ENCODE peak calls at places on chromosome 18, in five cellular contexts. One of them, this sample, is unnamed.

GRCh38 chr18:68723539-68723938 is 8.6 kb upstream of the TMX3 start:
- DNase-seq in tibial nerve: no peak
- DNase-seq in GM23338: no peak
- DNase-seq in NCI-H1417 treated with DMSO at 0.1 percent for 48 hours: no peak
- DNase-seq in NCI-H510A: no peak
- DNase-seq in this sample: no peak

GRCh38 chr18:6629635-6630140 is 99.8 kb upstream of the ARHGAP28 start:
- DNase-seq in tibial nerve: no peak
- DNase-seq in GM23338: no peak
- DNase-seq in NCI-H1417 treated with DMSO at 0.1 percent for 48 hours: no peak
- DNase-seq in NCI-H510A: no peak
- DNase-seq in this sample: no peak

GRCh38 chr18:43079422-43079821 is 36.1 kb downstream of the RIT2 start:
- DNase-seq in tibial nerve: no peak
- DNase-seq in GM23338: no peak
- DNase-seq in NCI-H1417 treated with DMSO at 0.1 percent for 48 hours: no peak
- DNase-seq in NCI-H510A: no peak
- DNase-seq in this sample: no peak

GRCh38 chr18:9177047-9177446 is 40.5 kb downstream of the ANKRD12 start:
- DNase-seq in tibial nerve: no peak
- DNase-seq in GM23338: no peak
- DNase-seq in NCI-H1417 treated with DMSO at 0.1 percent for 48 hours: no peak
- DNase-seq in NCI-H510A: no peak
- DNase-seq in this sample: no peak

GRCh38 chr18:43620936-43621335 is 343.6 kb upstream of the SYT4 start:
- DNase-seq in tibial nerve: no peak
- DNase-seq in GM23338: peak
- DNase-seq in NCI-H1417 treated with DMSO at 0.1 percent for 48 hours: peak
- DNase-seq in NCI-H510A: no peak
- DNase-seq in this sample: no peak

GRCh38 chr18:22283397-22283796 is 114.0 kb downstream of the GATA6 start:
- DNase-seq in tibial nerve: no peak
- DNase-seq in GM23338: no peak
- DNase-seq in NCI-H1417 treated with DMSO at 0.1 percent for 48 hours: no peak
- DNase-seq in NCI-H510A: no peak
- DNase-seq in this sample: no peak

GRCh38 chr18:55247032-55247431 is 287.8 kb upstream of the CCDC68 start:
- DNase-seq in tibial nerve: no peak
- DNase-seq in GM23338: no peak
- DNase-seq in NCI-H1417 treated with DMSO at 0.1 percent for 48 hours: no peak
- DNase-seq in NCI-H510A: no peak
- DNase-seq in this sample: no peak

GRCh38 chr18:32091325-32091723 is 350 bp upstream of the RNF138 start:
- DNase-seq in tibial nerve: no peak
- DNase-seq in GM23338: no peak
- DNase-seq in NCI-H1417 treated with DMSO at 0.1 percent for 48 hours: no peak
- DNase-seq in NCI-H510A: no peak
- DNase-seq in this sample: no peak

GRCh38 chr18:46718501-46719341 is 38.1 kb downstream of the ST8SIA5 start:
- DNase-seq in tibial nerve: no peak
- DNase-seq in GM23338: no peak
- DNase-seq in NCI-H1417 treated with DMSO at 0.1 percent for 48 hours: no peak
- DNase-seq in NCI-H510A: no peak
- DNase-seq in this sample: no peak

GRCh38 chr18:61470111-61470673 is 137.0 kb downstream of the CDH20 start:
- DNase-seq in tibial nerve: no peak
- DNase-seq in GM23338: no peak
- DNase-seq in NCI-H1417 treated with DMSO at 0.1 percent for 48 hours: no peak
- DNase-seq in NCI-H510A: no peak
- DNase-seq in this sample: no peak

GRCh38 chr18:58580623-58581022 is 48.3 kb downstream of the ALPK2 start:
- DNase-seq in tibial nerve: no peak
- DNase-seq in GM23338: peak
- DNase-seq in NCI-H1417 treated with DMSO at 0.1 percent for 48 hours: no peak
- DNase-seq in NCI-H510A: no peak
- DNase-seq in this sample: no peak

GRCh38 chr18:67862069-67862468 is 345.5 kb upstream of the DSEL start:
- DNase-seq in tibial nerve: no peak
- DNase-seq in GM23338: no peak
- DNase-seq in NCI-H1417 treated with DMSO at 0.1 percent for 48 hours: no peak
- DNase-seq in NCI-H510A: no peak
- DNase-seq in this sample: no peak

GRCh38 chr18:59453468-59453961 is 94.5 kb upstream of the LMAN1 start:
- DNase-seq in tibial nerve: no peak
- DNase-seq in GM23338: no peak
- DNase-seq in NCI-H1417 treated with DMSO at 0.1 percent for 48 hours: no peak
- DNase-seq in NCI-H510A: no peak
- DNase-seq in this sample: no peak

GRCh38 chr18:56458770-56459450 is 179.5 kb downstream of the TXNL1 start:
- DNase-seq in tibial nerve: no peak
- DNase-seq in GM23338: no peak
- DNase-seq in NCI-H1417 treated with DMSO at 0.1 percent for 48 hours: peak
- DNase-seq in NCI-H510A: peak
- DNase-seq in this sample: no peak

GRCh38 chr18:69885841-69886531 is 61.7 kb downstream of the CD226 start:
- DNase-seq in tibial nerve: no peak
- DNase-seq in GM23338: no peak
- DNase-seq in NCI-H1417 treated with DMSO at 0.1 percent for 48 hours: no peak
- DNase-seq in NCI-H510A: no peak
- DNase-seq in this sample: no peak

GRCh38 chr18:23629444-23629946 is 33.2 kb downstream of the ANKRD29 start:
- DNase-seq in tibial nerve: no peak
- DNase-seq in GM23338: no peak
- DNase-seq in NCI-H1417 treated with DMSO at 0.1 percent for 48 hours: no peak
- DNase-seq in NCI-H510A: peak
- DNase-seq in this sample: no peak

This sample was measured in spleen.